ENCODE peak calls at places on chromosome 1, in nine cellular contexts. One of them, this sample, is unnamed.

GRCh38 chr1:10867914-10868598 is 71.6 kb upstream of the CASZ1 start:
- DNase-seq in adrenal gland: peak; percentile 70
- DNase-seq in fibroblast of lung: no peak
- DNase-seq in mammary epithelial cell: no peak
- DNase-seq in thoracic aorta: no peak
- DNase-seq in tibial nerve: no peak
- DNase-seq in kidney: peak; percentile 48
- DNase-seq in PC-3: no peak
- DNase-seq in GM23338: no peak
- DNase-seq in this sample: no peak

GRCh38 chr1:109530457-109531204 is 9.0 kb upstream of the GPR61 start:
- DNase-seq in thoracic aorta: no peak
- DNase-seq in mammary epithelial cell: no peak
- DNase-seq in kidney: no peak
- DNase-seq in GM23338: no peak
- DNase-seq in tibial nerve: no peak
- DNase-seq in adrenal gland: no peak
- DNase-seq in fibroblast of lung: no peak
- DNase-seq in PC-3: no peak
- DNase-seq in this sample: no peak

GRCh38 chr1:224637936-224638335 is 21.8 kb downstream of the CNIH3 start:
- DNase-seq in fibroblast of lung: no peak
- DNase-seq in thoracic aorta: no peak
- DNase-seq in GM23338: no peak
- DNase-seq in PC-3: no peak
- DNase-seq in tibial nerve: no peak
- DNase-seq in kidney: no peak
- DNase-seq in mammary epithelial cell: no peak
- DNase-seq in adrenal gland: no peak
- DNase-seq in this sample: no peak

GRCh38 chr1:202954057-202954745 is 3.9 kb downstream of the ADIPOR1 start:
- DNase-seq in PC-3: peak; percentile 49
- DNase-seq in kidney: no peak
- DNase-seq in thoracic aorta: no peak
- DNase-seq in tibial nerve: no peak
- DNase-seq in GM23338: no peak
- DNase-seq in fibroblast of lung: no peak
- DNase-seq in adrenal gland: no peak
- DNase-seq in mammary epithelial cell: no peak
- DNase-seq in this sample: no peak

GRCh38 chr1:153355445-153356071 is 2.1 kb upstream of the S100A9 start:
- DNase-seq in kidney: no peak
- DNase-seq in adrenal gland: peak; percentile 73
- DNase-seq in GM23338: peak; percentile 90
- DNase-seq in tibial nerve: no peak
- DNase-seq in mammary epithelial cell: peak; percentile 71
- DNase-seq in fibroblast of lung: peak; percentile 50
- DNase-seq in thoracic aorta: no peak
- DNase-seq in PC-3: peak; percentile 92
- DNase-seq in this sample: peak; percentile 32

GRCh38 chr1:21669287-21670058 is at the start of gene RAP1GAP:
- DNase-seq in fibroblast of lung: no peak
- DNase-seq in thoracic aorta: no peak
- DNase-seq in tibial nerve: no peak
- DNase-seq in GM23338: peak; percentile 78
- DNase-seq in kidney: no peak
- DNase-seq in mammary epithelial cell: no peak
- DNase-seq in PC-3: no peak
- DNase-seq in adrenal gland: peak; percentile 74
- DNase-seq in this sample: peak; percentile 70

GRCh38 chr1:29370067-29370466 is 133.7 kb downstream of the PTPRU start:
- DNase-seq in tibial nerve: no peak
- DNase-seq in GM23338: no peak
- DNase-seq in fibroblast of lung: no peak
- DNase-seq in thoracic aorta: no peak
- DNase-seq in mammary epithelial cell: no peak
- DNase-seq in PC-3: no peak
- DNase-seq in kidney: no peak
- DNase-seq in adrenal gland: no peak
- DNase-seq in this sample: no peak

GRCh38 chr1:201170533-201171062 is 16.3 kb upstream of the TMEM9 start:
- DNase-seq in fibroblast of lung: peak; percentile 93
- DNase-seq in tibial nerve: peak; percentile 94
- DNase-seq in PC-3: peak; percentile 100
- DNase-seq in adrenal gland: peak; percentile 98
- DNase-seq in GM23338: peak; percentile 94
- DNase-seq in kidney: peak; percentile 99
- DNase-seq in mammary epithelial cell: peak; percentile 92
- DNase-seq in thoracic aorta: peak; percentile 77
- DNase-seq in this sample: peak; percentile 99

DNA sequence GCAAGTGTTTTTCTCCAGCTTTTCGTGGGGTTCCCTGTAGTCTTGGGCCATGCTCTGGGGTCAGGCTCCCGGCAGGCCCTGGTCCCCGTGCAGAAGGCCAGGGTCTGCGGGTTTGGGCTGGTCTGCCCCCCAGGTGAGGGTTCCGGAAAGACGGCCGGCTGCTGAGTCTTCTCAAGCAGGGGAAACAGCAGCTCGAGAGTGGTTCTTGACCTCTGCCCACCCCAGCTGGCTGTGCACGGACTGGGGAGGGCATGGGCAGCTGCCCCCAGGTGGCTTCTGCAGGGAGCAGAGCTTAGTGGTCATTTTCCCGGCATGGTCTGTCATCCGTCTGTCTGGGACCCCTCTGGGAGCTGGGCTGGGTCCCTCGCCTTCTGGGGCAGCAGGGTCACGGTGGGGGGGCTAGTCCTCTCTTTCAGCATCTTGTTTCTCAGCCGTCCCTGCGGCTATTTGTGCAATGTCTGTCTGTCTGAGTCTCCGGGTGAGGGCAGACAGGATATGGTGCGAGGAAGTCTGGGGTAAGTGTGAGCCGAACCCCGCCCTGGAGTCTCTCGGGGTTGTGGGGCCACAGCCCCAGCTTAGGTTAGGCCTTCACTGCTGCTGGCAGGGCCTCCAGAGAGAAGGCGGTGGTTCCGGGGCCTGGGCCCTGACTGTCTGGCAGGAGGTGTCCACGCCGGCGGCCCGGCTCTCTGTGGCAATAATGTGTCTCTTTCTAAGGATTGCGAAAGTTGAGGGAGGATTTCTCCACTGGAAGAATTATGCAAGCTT is 6.1 kb downstream of the SKI start:
- DNase-seq in kidney: peak; percentile 96
- DNase-seq in thoracic aorta: peak; percentile 75
- DNase-seq in GM23338: peak; percentile 10
- DNase-seq in mammary epithelial cell: peak; percentile 87
- DNase-seq in fibroblast of lung: peak; percentile 97
- DNase-seq in PC-3: peak; percentile 32
- DNase-seq in adrenal gland: peak; percentile 96
- DNase-seq in tibial nerve: peak; percentile 94
- DNase-seq in this sample: peak; percentile 59
- H3K4me1 ChIP-seq in kidney: peaks cover 82% of the 10 kb centered on the region
- H3K4me1 ChIP-seq in thoracic aorta: peaks cover 69% of the 10 kb centered on the region
- H3K4me1 ChIP-seq in GM23338: peaks cover 37% of the 10 kb centered on the region
- H3K4me1 ChIP-seq in mammary epithelial cell: peaks cover 60% of the 10 kb centered on the region
- H3K4me1 ChIP-seq in fibroblast of lung: peaks cover 25% of the 10 kb centered on the region
- H3K4me1 ChIP-seq in PC-3: peaks cover 32% of the 10 kb centered on the region
- H3K4me1 ChIP-seq in adrenal gland: peaks cover 72% of the 10 kb centered on the region
- H3K4me1 ChIP-seq in tibial nerve: peaks cover 3% of the 10 kb centered on the region
- H3K4me1 ChIP-seq in this sample: peaks cover 99% of the 10 kb centered on the region

GRCh38 chr1:37561794-37562132 is 5.0 kb downstream of the DNALI1 start:
- DNase-seq in mammary epithelial cell: no peak
- DNase-seq in kidney: no peak
- DNase-seq in tibial nerve: no peak
- DNase-seq in fibroblast of lung: peak; percentile 31
- DNase-seq in adrenal gland: no peak
- DNase-seq in thoracic aorta: no peak
- DNase-seq in PC-3: peak; percentile 64
- DNase-seq in GM23338: peak; percentile 66
- DNase-seq in this sample: no peak
- H3K36me3 ChIP-seq in mammary epithelial cell: peaks cover 11% of the 10 kb centered on the region
- H3K36me3 ChIP-seq in kidney: peaks cover 13% of the 10 kb centered on the region
- H3K36me3 ChIP-seq in tibial nerve: no peaks in the 10 kb centered on the region
- H3K36me3 ChIP-seq in fibroblast of lung: peaks cover 5% of the 10 kb centered on the region
- H3K36me3 ChIP-seq in adrenal gland: no peaks in the 10 kb centered on the region
- H3K36me3 ChIP-seq in thoracic aorta: peaks cover 13% of the 10 kb centered on the region
- H3K36me3 ChIP-seq in PC-3: peaks cover 21% of the 10 kb centered on the region
- H3K36me3 ChIP-seq in GM23338: peaks cover 11% of the 10 kb centered on the region
- H3K36me3 ChIP-seq in this sample: peaks cover 7% of the 10 kb centered on the region

GRCh38 chr1:84773933-84774497 is 83.8 kb upstream of the SSX2IP start:
- DNase-seq in tibial nerve: no peak
- DNase-seq in mammary epithelial cell: no peak
- DNase-seq in adrenal gland: no peak
- DNase-seq in PC-3: no peak
- DNase-seq in kidney: no peak
- DNase-seq in GM23338: no peak
- DNase-seq in fibroblast of lung: no peak
- DNase-seq in thoracic aorta: no peak
- DNase-seq in this sample: no peak

GRCh38 chr1:84773195-84773594 is 82.9 kb upstream of the SSX2IP start:
- DNase-seq in PC-3: peak; percentile 67
- DNase-seq in tibial nerve: no peak
- DNase-seq in mammary epithelial cell: peak; percentile 78
- DNase-seq in thoracic aorta: no peak
- DNase-seq in adrenal gland: no peak
- DNase-seq in fibroblast of lung: no peak
- DNase-seq in GM23338: no peak
- DNase-seq in kidney: no peak
- DNase-seq in this sample: no peak

GRCh38 chr1:84772428-84772943 is 82.2 kb upstream of the SSX2IP start:
- DNase-seq in thoracic aorta: peak; percentile 16
- DNase-seq in PC-3: peak; percentile 92
- DNase-seq in adrenal gland: peak; percentile 93
- DNase-seq in kidney: peak; percentile 86
- DNase-seq in mammary epithelial cell: peak; percentile 78
- DNase-seq in GM23338: peak; percentile 93
- DNase-seq in fibroblast of lung: peak; percentile 88
- DNase-seq in tibial nerve: peak; percentile 58
- DNase-seq in this sample: peak; percentile 88

GRCh38 chr1:84770481-84770880 is 80.2 kb upstream of the SSX2IP start:
- DNase-seq in mammary epithelial cell: no peak
- DNase-seq in kidney: no peak
- DNase-seq in adrenal gland: no peak
- DNase-seq in fibroblast of lung: no peak
- DNase-seq in PC-3: no peak
- DNase-seq in GM23338: no peak
- DNase-seq in thoracic aorta: no peak
- DNase-seq in tibial nerve: no peak
- DNase-seq in this sample: no peak

DNA sequence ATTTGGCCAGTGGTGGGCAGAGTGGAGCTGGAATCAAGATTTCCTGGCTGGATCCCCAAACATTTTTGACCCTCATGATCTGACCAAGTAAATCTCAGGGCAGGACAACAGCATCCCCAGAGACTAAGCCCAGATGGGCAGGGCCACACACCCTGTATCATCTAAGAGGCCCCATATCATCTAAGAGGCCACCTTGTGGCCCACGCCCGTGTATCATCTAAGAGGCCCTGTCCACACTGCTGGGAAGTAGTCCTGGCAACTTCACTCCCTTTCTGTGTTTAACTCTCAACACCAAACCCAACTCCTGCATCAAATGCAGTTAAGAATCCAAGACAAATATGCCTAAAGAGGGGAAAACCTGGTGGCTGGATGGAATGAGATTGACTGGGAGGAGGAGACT is 81.6 kb upstream of the SSX2IP start:
- DNase-seq in fibroblast of lung: no peak
- DNase-seq in PC-3: no peak
- DNase-seq in mammary epithelial cell: no peak
- DNase-seq in adrenal gland: no peak
- DNase-seq in GM23338: peak; percentile 11
- DNase-seq in kidney: no peak
- DNase-seq in tibial nerve: no peak
- DNase-seq in thoracic aorta: no peak
- DNase-seq in this sample: no peak
- TF ChIP-seq CTCF in fibroblast of lung: no peak
- TF ChIP-seq CTCF in PC-3: no peak
- TF ChIP-seq CTCF in mammary epithelial cell: no peak
- TF ChIP-seq CTCF in adrenal gland: no peak
- TF ChIP-seq CTCF in GM23338: no peak
- TF ChIP-seq CTCF in kidney: no peak
- TF ChIP-seq CTCF in tibial nerve: no peak
- TF ChIP-seq CTCF in thoracic aorta: no peak
- TF ChIP-seq CTCF in this sample: no peak

DNA sequence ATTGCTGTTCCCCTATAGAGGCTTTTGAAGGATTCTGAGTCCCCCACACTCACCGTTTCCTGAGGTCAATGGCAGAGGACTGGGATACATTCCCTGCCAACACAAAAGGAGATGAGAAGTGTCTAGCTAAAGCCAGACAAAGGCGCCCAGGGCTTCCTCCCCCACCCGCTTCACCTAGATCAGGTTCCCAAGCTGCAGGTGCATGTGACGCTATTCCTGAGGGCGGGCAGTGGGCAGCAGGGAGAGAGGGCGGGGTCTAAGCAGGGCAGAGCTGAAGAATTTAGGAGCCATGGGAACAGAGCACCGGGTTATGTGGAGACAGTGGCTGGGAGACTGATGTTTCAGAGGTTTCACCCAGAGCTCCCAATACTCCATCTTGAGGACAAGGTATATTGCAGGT is 6.0 kb upstream of the ARHGEF2 start:
- DNase-seq in thoracic aorta: no peak
- DNase-seq in tibial nerve: no peak
- DNase-seq in fibroblast of lung: no peak
- DNase-seq in PC-3: no peak
- DNase-seq in GM23338: peak; percentile 97
- DNase-seq in kidney: peak; percentile 82
- DNase-seq in mammary epithelial cell: no peak
- DNase-seq in adrenal gland: no peak
- DNase-seq in this sample: peak; percentile 63
- H3K4me1 ChIP-seq in thoracic aorta: peaks cover 78% of the 10 kb centered on the region
- H3K4me1 ChIP-seq in tibial nerve: no peaks in the 10 kb centered on the region
- H3K4me1 ChIP-seq in fibroblast of lung: peaks cover 38% of the 10 kb centered on the region
- H3K4me1 ChIP-seq in PC-3: peaks cover 22% of the 10 kb centered on the region
- H3K4me1 ChIP-seq in GM23338: peaks cover 44% of the 10 kb centered on the region
- H3K4me1 ChIP-seq in kidney: peaks cover 34% of the 10 kb centered on the region
- H3K4me1 ChIP-seq in mammary epithelial cell: peaks cover 57% of the 10 kb centered on the region
- H3K4me1 ChIP-seq in adrenal gland: no peaks in the 10 kb centered on the region
- H3K4me1 ChIP-seq in this sample: peaks cover 14% of the 10 kb centered on the region

DNA sequence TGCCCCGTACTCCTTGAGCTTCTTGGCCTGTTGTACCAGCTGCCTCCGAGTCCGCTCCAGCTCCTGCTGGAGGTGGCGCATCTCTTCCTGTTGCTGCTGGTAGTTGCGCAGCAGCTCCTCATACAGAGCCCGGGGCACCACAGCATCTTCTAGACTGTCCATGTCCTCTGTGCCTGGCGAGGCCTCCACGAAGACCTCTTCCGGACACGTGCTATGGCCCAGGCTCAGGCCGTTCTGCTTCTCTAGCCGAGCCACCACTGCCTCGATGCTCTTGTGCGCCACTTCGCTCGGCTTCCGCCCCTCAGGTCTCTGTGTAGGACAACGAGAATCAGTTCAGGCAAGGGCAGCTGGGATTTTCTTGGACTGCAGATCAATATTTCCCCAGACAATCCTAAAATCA is 17.7 kb downstream of the BEND5 start:
- DNase-seq in tibial nerve: no peak
- DNase-seq in mammary epithelial cell: no peak
- DNase-seq in GM23338: no peak
- DNase-seq in kidney: no peak
- DNase-seq in PC-3: no peak
- DNase-seq in fibroblast of lung: no peak
- DNase-seq in adrenal gland: no peak
- DNase-seq in thoracic aorta: no peak
- DNase-seq in this sample: no peak
- H3K36me3 ChIP-seq in tibial nerve: no peaks in the 10 kb centered on the region
- H3K36me3 ChIP-seq in mammary epithelial cell: no peaks in the 10 kb centered on the region
- H3K36me3 ChIP-seq in GM23338: peaks cover 8% of the 10 kb centered on the region
- H3K36me3 ChIP-seq in kidney: peaks cover 22% of the 10 kb centered on the region
- H3K36me3 ChIP-seq in PC-3: no peaks in the 10 kb centered on the region
- H3K36me3 ChIP-seq in fibroblast of lung: no peaks in the 10 kb centered on the region
- H3K36me3 ChIP-seq in adrenal gland: no peaks in the 10 kb centered on the region
- H3K36me3 ChIP-seq in thoracic aorta: peaks cover 13% of the 10 kb centered on the region
- H3K36me3 ChIP-seq in this sample: peaks cover 3% of the 10 kb centered on the region